ENCODE peak calls at places on chromosome 13, in eight cellular contexts. One of them, this sample, is unnamed.

GRCh38 chr13:51815848-51816247 is 11.9 kb upstream of the DHRS12 start:
- DNase-seq in AG09309: no peak
- DNase-seq in right cardiac atrium: no peak
- DNase-seq in cardiac muscle cell: no peak
- DNase-seq in AG04450: no peak
- DNase-seq in aorta: no peak
- DNase-seq in effector memory CD4-positive, alpha-beta T cell: no peak
- DNase-seq in foreskin fibroblast: no peak
- DNase-seq in this sample: no peak

GRCh38 chr13:23349127-23349897 is 84.2 kb downstream of the SACS start:
- DNase-seq in AG09309: peak
- DNase-seq in right cardiac atrium: no peak
- DNase-seq in cardiac muscle cell: no peak
- DNase-seq in AG04450: no peak
- DNase-seq in aorta: no peak
- DNase-seq in effector memory CD4-positive, alpha-beta T cell: no peak
- DNase-seq in foreskin fibroblast: peak
- DNase-seq in this sample: no peak

GRCh38 chr13:46717275-46717674 is 79.7 kb downstream of the ESD start:
- DNase-seq in AG09309: no peak
- DNase-seq in right cardiac atrium: no peak
- DNase-seq in cardiac muscle cell: no peak
- DNase-seq in AG04450: no peak
- DNase-seq in aorta: no peak
- DNase-seq in effector memory CD4-positive, alpha-beta T cell: no peak
- DNase-seq in foreskin fibroblast: no peak
- DNase-seq in this sample: no peak

GRCh38 chr13:66068683-66069082 is 1161.5 kb downstream of the PCDH9 start:
- DNase-seq in AG09309: no peak
- DNase-seq in right cardiac atrium: no peak
- DNase-seq in cardiac muscle cell: no peak
- DNase-seq in AG04450: no peak
- DNase-seq in aorta: no peak
- DNase-seq in effector memory CD4-positive, alpha-beta T cell: no peak
- DNase-seq in foreskin fibroblast: no peak
- DNase-seq in this sample: no peak

GRCh38 chr13:41386206-41386605 is 71.1 kb upstream of the RGCC start:
- DNase-seq in AG09309: no peak
- DNase-seq in right cardiac atrium: no peak
- DNase-seq in cardiac muscle cell: no peak
- DNase-seq in AG04450: no peak
- DNase-seq in aorta: no peak
- DNase-seq in effector memory CD4-positive, alpha-beta T cell: no peak
- DNase-seq in foreskin fibroblast: no peak
- DNase-seq in this sample: no peak

GRCh38 chr13:77874406-77874805 is 44.2 kb downstream of the EDNRB start:
- DNase-seq in AG09309: no peak
- DNase-seq in right cardiac atrium: peak
- DNase-seq in cardiac muscle cell: no peak
- DNase-seq in AG04450: peak
- DNase-seq in aorta: no peak
- DNase-seq in effector memory CD4-positive, alpha-beta T cell: no peak
- DNase-seq in foreskin fibroblast: peak
- DNase-seq in this sample: no peak

GRCh38 chr13:40672310-40673060 is 6.0 kb upstream of the FOXO1 start:
- DNase-seq in AG09309: no peak
- DNase-seq in right cardiac atrium: no peak
- DNase-seq in cardiac muscle cell: no peak
- DNase-seq in AG04450: peak
- DNase-seq in aorta: no peak
- DNase-seq in effector memory CD4-positive, alpha-beta T cell: no peak
- DNase-seq in foreskin fibroblast: peak
- DNase-seq in this sample: no peak

GRCh38 chr13:86757236-86757978 is 913.8 kb upstream of the SLITRK5 start:
- DNase-seq in AG09309: no peak
- DNase-seq in right cardiac atrium: no peak
- DNase-seq in cardiac muscle cell: no peak
- DNase-seq in AG04450: no peak
- DNase-seq in aorta: no peak
- DNase-seq in effector memory CD4-positive, alpha-beta T cell: peak
- DNase-seq in foreskin fibroblast: no peak
- DNase-seq in this sample: no peak

GRCh38 chr13:96091164-96091931 is 1.4 kb downstream of the HS6ST3 start:
- DNase-seq in AG09309: no peak
- DNase-seq in right cardiac atrium: peak
- DNase-seq in cardiac muscle cell: peak
- DNase-seq in AG04450: no peak
- DNase-seq in aorta: no peak
- DNase-seq in effector memory CD4-positive, alpha-beta T cell: no peak
- DNase-seq in foreskin fibroblast: peak
- DNase-seq in this sample: no peak

GRCh38 chr13:20340136-20340758 is 108.1 kb upstream of the GJB6 start:
- DNase-seq in AG09309: peak
- DNase-seq in right cardiac atrium: no peak
- DNase-seq in cardiac muscle cell: no peak
- DNase-seq in AG04450: no peak
- DNase-seq in aorta: no peak
- DNase-seq in effector memory CD4-positive, alpha-beta T cell: no peak
- DNase-seq in foreskin fibroblast: no peak
- DNase-seq in this sample: no peak

GRCh38 chr13:51799261-51799660 is 4.7 kb downstream of the DHRS12 start:
- DNase-seq in AG09309: no peak
- DNase-seq in right cardiac atrium: peak
- DNase-seq in cardiac muscle cell: no peak
- DNase-seq in AG04450: no peak
- DNase-seq in aorta: no peak
- DNase-seq in effector memory CD4-positive, alpha-beta T cell: no peak
- DNase-seq in foreskin fibroblast: no peak
- DNase-seq in this sample: no peak

GRCh38 chr13:21964686-21965085 is 293.8 kb downstream of the FGF9 start:
- DNase-seq in AG09309: no peak
- DNase-seq in right cardiac atrium: no peak
- DNase-seq in cardiac muscle cell: no peak
- DNase-seq in AG04450: no peak
- DNase-seq in aorta: no peak
- DNase-seq in effector memory CD4-positive, alpha-beta T cell: no peak
- DNase-seq in foreskin fibroblast: no peak
- DNase-seq in this sample: no peak

GRCh38 chr13:50910483-50910805 is 853 bp downstream of the RNASEH2B start:
- DNase-seq in AG09309: no peak
- DNase-seq in right cardiac atrium: no peak
- DNase-seq in cardiac muscle cell: peak
- DNase-seq in AG04450: no peak
- DNase-seq in aorta: peak
- DNase-seq in effector memory CD4-positive, alpha-beta T cell: no peak
- DNase-seq in foreskin fibroblast: peak
- DNase-seq in this sample: no peak

GRCh38 chr13:70814684-70815083 is 706.4 kb upstream of the KLHL1 start:
- DNase-seq in AG09309: no peak
- DNase-seq in right cardiac atrium: no peak
- DNase-seq in cardiac muscle cell: no peak
- DNase-seq in AG04450: no peak
- DNase-seq in aorta: no peak
- DNase-seq in effector memory CD4-positive, alpha-beta T cell: no peak
- DNase-seq in foreskin fibroblast: no peak
- DNase-seq in this sample: no peak

GRCh38 chr13:102172406-102172805 is 229.4 kb downstream of the FGF14 start:
- DNase-seq in AG09309: no peak
- DNase-seq in right cardiac atrium: no peak
- DNase-seq in cardiac muscle cell: no peak
- DNase-seq in AG04450: no peak
- DNase-seq in aorta: no peak
- DNase-seq in effector memory CD4-positive, alpha-beta T cell: no peak
- DNase-seq in foreskin fibroblast: no peak
- DNase-seq in this sample: no peak

GRCh38 chr13:37429976-37430375 is 168.6 kb downstream of the POSTN start:
- DNase-seq in AG09309: peak
- DNase-seq in right cardiac atrium: no peak
- DNase-seq in cardiac muscle cell: no peak
- DNase-seq in AG04450: peak
- DNase-seq in aorta: no peak
- DNase-seq in effector memory CD4-positive, alpha-beta T cell: no peak
- DNase-seq in foreskin fibroblast: peak
- DNase-seq in this sample: no peak

GRCh38 chr13:102197193-102197592 is 204.7 kb downstream of the FGF14 start:
- DNase-seq in AG09309: no peak
- DNase-seq in right cardiac atrium: no peak
- DNase-seq in cardiac muscle cell: no peak
- DNase-seq in AG04450: no peak
- DNase-seq in aorta: no peak
- DNase-seq in effector memory CD4-positive, alpha-beta T cell: no peak
- DNase-seq in foreskin fibroblast: peak
- DNase-seq in this sample: no peak

GRCh38 chr13:40662866-40663265 is 3.6 kb downstream of the FOXO1 start:
- DNase-seq in AG09309: no peak
- DNase-seq in right cardiac atrium: no peak
- DNase-seq in cardiac muscle cell: peak
- DNase-seq in AG04450: no peak
- DNase-seq in aorta: no peak
- DNase-seq in effector memory CD4-positive, alpha-beta T cell: no peak
- DNase-seq in foreskin fibroblast: no peak
- DNase-seq in this sample: no peak

GRCh38 chr13:112821340-112822055 is 131.7 kb downstream of the ATP11A start:
- DNase-seq in AG09309: no peak
- DNase-seq in right cardiac atrium: no peak
- DNase-seq in cardiac muscle cell: no peak
- DNase-seq in AG04450: no peak
- DNase-seq in aorta: no peak
- DNase-seq in effector memory CD4-positive, alpha-beta T cell: no peak
- DNase-seq in foreskin fibroblast: peak
- DNase-seq in this sample: no peak

GRCh38 chr13:109684836-109685602 is 101.4 kb downstream of the IRS2 start:
- DNase-seq in AG09309: no peak
- DNase-seq in right cardiac atrium: peak
- DNase-seq in cardiac muscle cell: peak
- DNase-seq in AG04450: no peak
- DNase-seq in aorta: no peak
- DNase-seq in effector memory CD4-positive, alpha-beta T cell: no peak
- DNase-seq in foreskin fibroblast: no peak
- DNase-seq in this sample: no peak
- H3K4me3 ChIP-seq in AG09309: no peak
- H3K4me3 ChIP-seq in right cardiac atrium: no peak
- H3K4me3 ChIP-seq in cardiac muscle cell: no peak
- H3K4me3 ChIP-seq in AG04450: no peak
- H3K4me3 ChIP-seq in aorta: no peak
- H3K4me3 ChIP-seq in effector memory CD4-positive, alpha-beta T cell: no peak
- H3K4me3 ChIP-seq in foreskin fibroblast: no peak
- H3K4me3 ChIP-seq in this sample: peak

DNA sequence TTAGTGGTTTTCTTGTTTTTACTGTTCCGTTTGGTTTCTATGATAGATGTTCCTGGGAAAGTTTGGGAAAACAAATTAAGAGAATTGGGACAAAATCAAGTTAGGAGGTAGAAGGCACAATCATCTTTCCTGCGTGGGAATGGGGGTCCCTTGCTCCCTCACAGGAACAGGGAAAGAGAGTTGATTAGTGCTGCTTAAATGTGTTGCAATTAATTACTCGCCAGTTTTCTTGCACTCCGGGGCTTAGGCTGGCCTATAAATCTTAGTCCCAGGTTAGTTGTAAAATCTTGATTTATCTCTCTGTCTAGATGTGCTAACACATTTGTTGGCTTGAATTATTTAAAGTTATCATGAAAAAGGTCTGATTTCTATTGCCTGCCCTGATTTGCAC is 10.0 kb downstream of the B3GLCT start:
- DNase-seq in AG09309: no peak
- DNase-seq in right cardiac atrium: no peak
- DNase-seq in cardiac muscle cell: no peak
- DNase-seq in AG04450: no peak
- DNase-seq in aorta: no peak
- DNase-seq in effector memory CD4-positive, alpha-beta T cell: no peak
- DNase-seq in foreskin fibroblast: no peak
- DNase-seq in this sample: no peak
- H3K4me3 ChIP-seq in AG09309: no peak
- H3K4me3 ChIP-seq in right cardiac atrium: no peak
- H3K4me3 ChIP-seq in cardiac muscle cell: no peak
- H3K4me3 ChIP-seq in AG04450: no peak
- H3K4me3 ChIP-seq in aorta: no peak
- H3K4me3 ChIP-seq in effector memory CD4-positive, alpha-beta T cell: no peak
- H3K4me3 ChIP-seq in foreskin fibroblast: no peak
- H3K4me3 ChIP-seq in this sample: no peak

DNA sequence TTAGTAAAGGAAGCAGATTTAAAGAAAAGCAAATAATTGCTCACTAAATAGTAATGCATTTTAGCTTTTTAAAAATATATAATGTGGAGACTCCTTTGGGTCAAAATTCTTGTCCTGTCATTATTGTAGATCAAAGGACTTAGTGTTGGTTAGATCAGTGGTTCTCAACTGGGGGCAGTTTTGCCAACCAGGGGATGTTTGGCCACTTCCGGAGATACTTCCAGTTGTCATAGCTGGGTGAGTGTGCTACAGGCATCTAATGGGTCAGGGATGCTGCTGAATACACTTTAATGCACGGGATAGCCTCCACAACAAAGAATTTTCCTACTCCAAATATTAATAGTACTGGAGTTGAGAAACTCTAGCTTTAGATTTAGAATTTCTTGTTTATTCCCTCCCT is 126.8 kb downstream of the LMO7 start:
- DNase-seq in AG09309: no peak
- DNase-seq in right cardiac atrium: no peak
- DNase-seq in cardiac muscle cell: no peak
- DNase-seq in AG04450: no peak
- DNase-seq in aorta: no peak
- DNase-seq in effector memory CD4-positive, alpha-beta T cell: no peak
- DNase-seq in foreskin fibroblast: no peak
- DNase-seq in this sample: no peak
- H3K4me3 ChIP-seq in AG09309: no peak
- H3K4me3 ChIP-seq in right cardiac atrium: peak
- H3K4me3 ChIP-seq in cardiac muscle cell: no peak
- H3K4me3 ChIP-seq in AG04450: no peak
- H3K4me3 ChIP-seq in aorta: peak
- H3K4me3 ChIP-seq in effector memory CD4-positive, alpha-beta T cell: no peak
- H3K4me3 ChIP-seq in foreskin fibroblast: no peak
- H3K4me3 ChIP-seq in this sample: peak

DNA sequence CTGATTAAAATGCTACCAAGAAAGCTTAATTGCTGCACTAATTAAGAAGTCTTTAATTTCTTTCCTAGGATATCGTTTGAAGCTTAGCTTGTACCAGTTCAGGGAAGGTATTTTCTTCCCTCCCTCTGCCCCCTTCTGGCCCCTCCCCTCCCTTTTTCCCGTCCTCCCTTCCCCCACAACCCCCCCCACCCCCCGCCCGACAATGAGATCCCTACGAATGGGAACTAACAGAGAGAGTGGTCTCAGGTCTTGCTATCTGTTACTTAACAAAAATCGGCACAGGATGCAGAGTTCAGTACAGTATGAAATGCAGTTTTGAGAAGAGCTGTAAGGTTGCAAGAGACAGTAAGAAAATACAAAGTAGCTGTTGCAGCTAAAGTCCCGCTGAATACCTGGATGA is 3.0 kb upstream of the DACH1 start:
- DNase-seq in AG09309: no peak
- DNase-seq in right cardiac atrium: no peak
- DNase-seq in cardiac muscle cell: no peak
- DNase-seq in AG04450: no peak
- DNase-seq in aorta: no peak
- DNase-seq in effector memory CD4-positive, alpha-beta T cell: no peak
- DNase-seq in foreskin fibroblast: no peak
- DNase-seq in this sample: no peak
- H3K4me3 ChIP-seq in AG09309: no peak
- H3K4me3 ChIP-seq in right cardiac atrium: no peak
- H3K4me3 ChIP-seq in cardiac muscle cell: no peak
- H3K4me3 ChIP-seq in AG04450: no peak
- H3K4me3 ChIP-seq in aorta: no peak
- H3K4me3 ChIP-seq in effector memory CD4-positive, alpha-beta T cell: no peak
- H3K4me3 ChIP-seq in foreskin fibroblast: no peak
- H3K4me3 ChIP-seq in this sample: no peak

This sample was measured in coronary artery.